ENCODE peak calls at places on chromosomes 2 and 18, in ten cellular contexts. G is H1, Y is IMR-90, L is GM12878, S is A549, W is K562, H is uterus, F is transverse colon, O is ovary, B is thyroid gland. J is an unnamed sample. For H3K4me1, the result is how much of the 10 kb centered on the place peaks cover.

GRCh38 chr18:65206551-65207260 is 544.1 kb upstream of the CDH7 start:
- DNase-seq in G (no peak), Y (no peak), L (no peak), S (peak), W (no peak), H (no peak), F (no peak), O (no peak), B (no peak), J (no peak)

GRCh38 chr18:45330170-45330594 is 285.1 kb upstream of the SLC14A2 start:
- DNase-seq in G (no peak), Y (no peak), L (no peak), S (no peak), W (no peak), H (no peak), F (no peak), O (no peak), B (no peak), J (no peak)

GRCh38 chr2:140457483-140457882 is 1673.3 kb downstream of the LRP1B start:
- DNase-seq in G (no peak), Y (no peak), L (no peak), S (no peak), W (no peak), H (no peak), F (no peak), O (no peak), B (no peak), J (no peak)

GRCh38 chr2:42971947-42972736 is 179.8 kb upstream of the HAAO start:
- DNase-seq in G (no peak), Y (peak), L (peak), S (no peak), W (no peak), H (no peak), F (no peak), O (no peak), B (no peak), J (no peak)

GRCh38 chr2:48968011-48968410 is 186.3 kb downstream of the FSHR start:
- DNase-seq in G (no peak), Y (no peak), L (no peak), S (no peak), W (no peak), H (no peak), F (no peak), O (no peak), B (no peak), J (no peak)

GRCh38 chr2:208399201-208399600 is 7.4 kb upstream of the PTH2R start:
- DNase-seq in G (no peak), Y (no peak), L (no peak), S (no peak), W (no peak), H (no peak), F (no peak), O (no peak), B (no peak), J (no peak)

GRCh38 chr2:234502285-234502918 is 5.5 kb upstream of the ARL4C start:
- DNase-seq in G (no peak), Y (peak), L (no peak), S (peak), W (no peak), H (no peak), F (no peak), O (no peak), B (no peak), J (no peak)

GRCh38 chr2:74006424-74006823 is 21.7 kb downstream of the TET3 start:
- DNase-seq in G (no peak), Y (no peak), L (no peak), S (no peak), W (no peak), H (no peak), F (no peak), O (peak), B (no peak), J (no peak)

GRCh38 chr2:96099861-96100798 is 16.2 kb downstream of the ADRA2B start:
- DNase-seq in G (no peak), Y (no peak), L (no peak), S (no peak), W (no peak), H (peak), F (peak), O (peak), B (no peak), J (no peak)

GRCh38 chr2:179817181-179817841 is 44.1 kb downstream of the ZNF385B start:
- DNase-seq in G (no peak), Y (no peak), L (no peak), S (no peak), W (no peak), H (no peak), F (no peak), O (no peak), B (no peak), J (no peak)

GRCh38 chr2:25356088-25356487 is 14.4 kb upstream of the DNMT3A start:
- DNase-seq in G (no peak), Y (no peak), L (no peak), S (no peak), W (no peak), H (no peak), F (no peak), O (no peak), B (no peak), J (no peak)

GRCh38 chr2:223560704-223561435 is 41.3 kb downstream of the SCG2 start:
- DNase-seq in G (no peak), Y (peak), L (no peak), S (peak), W (no peak), H (no peak), F (no peak), O (no peak), B (no peak), J (no peak)

GRCh38 chr18:24494586-24494985 is 34.1 kb downstream of the HRH4 start:
- DNase-seq in G (no peak), Y (no peak), L (no peak), S (no peak), W (no peak), H (no peak), F (no peak), O (no peak), B (no peak), J (no peak)

GRCh38 chr2:64608867-64609228 is 44.9 kb downstream of the SERTAD2 start:
- DNase-seq in G (no peak), Y (no peak), L (no peak), S (no peak), W (no peak), H (no peak), F (no peak), O (no peak), B (no peak), J (no peak)

GRCh38 chr18:12769136-12769535 is 66.3 kb downstream of the PSMG2 start:
- DNase-seq in G (no peak), Y (no peak), L (no peak), S (no peak), W (no peak), H (no peak), F (no peak), O (no peak), B (no peak), J (no peak)

DNA sequence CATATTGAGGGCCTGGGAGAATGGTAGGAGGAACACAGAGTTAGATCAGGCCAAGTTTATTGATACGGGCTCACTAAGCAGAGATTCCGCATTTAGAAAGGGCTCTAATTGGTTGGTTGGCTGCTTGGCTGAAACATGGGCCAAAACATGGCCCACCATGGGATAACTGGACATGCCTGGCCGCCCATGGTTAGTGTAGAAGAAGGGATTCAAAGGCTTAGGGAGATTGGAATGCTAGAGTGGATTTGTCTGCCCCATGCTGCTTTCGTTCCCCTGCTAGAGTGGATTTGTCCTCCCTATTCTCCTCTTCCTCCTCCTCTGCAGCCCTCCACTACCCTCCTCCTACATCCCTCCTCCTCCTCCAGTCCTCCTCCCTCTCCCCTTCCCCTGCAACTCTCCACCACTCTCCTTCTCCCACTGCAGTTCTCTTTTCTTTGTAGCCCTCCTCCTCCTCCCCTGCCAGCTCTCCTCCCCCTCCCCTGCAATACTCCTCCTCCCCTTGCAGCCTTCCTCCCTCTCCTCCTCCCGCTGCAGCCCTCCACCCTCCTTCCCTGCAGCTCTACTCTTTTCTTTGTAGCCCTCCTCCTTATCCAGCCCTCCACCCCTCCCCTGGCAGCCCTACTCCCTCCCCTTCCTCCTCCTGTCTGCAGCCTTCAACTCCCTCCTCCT is 17.2 kb downstream of the BOK start:
- DNase-seq in G (no peak), Y (no peak), L (no peak), S (no peak), W (no peak), H (no peak), F (no peak), O (peak), B (no peak), J (no peak)
- TF ChIP-seq POLR2A in G (no peak), Y (no peak), L (no peak), S (no peak), W (no peak), H (no peak), F (no peak), O (no peak), B (no peak), J (no peak)

GRCh38 chr2:197264332-197264731 is 46.2 kb downstream of the ANKRD44 start:
- DNase-seq in G (no peak), Y (peak), L (no peak), S (no peak), W (no peak), H (no peak), F (no peak), O (no peak), B (no peak), J (no peak)
- H3K4me1 ChIP-seq in G (under half), Y (under half), L (half or more), S (under half), W (under half), H (under half), F (under half), O (under half), B (under half), J (half or more)

DNA sequence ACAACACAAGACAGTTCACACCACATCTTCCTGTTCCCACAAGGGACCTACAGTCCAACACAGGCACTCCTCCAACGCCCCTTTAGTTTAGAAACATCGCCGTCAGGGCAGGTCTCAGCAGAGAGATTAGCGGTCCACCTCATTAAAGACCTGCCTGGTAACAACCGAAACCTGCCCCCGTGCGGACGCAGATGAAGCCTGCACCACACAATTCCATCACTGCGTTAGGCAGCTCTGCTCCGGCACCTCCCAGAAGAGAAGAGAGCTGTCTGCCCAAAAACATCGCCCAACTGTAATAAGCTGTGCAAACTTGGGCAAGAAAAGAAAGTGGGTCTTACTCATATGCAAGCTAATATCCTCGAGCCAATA is 32.7 kb downstream of the ZNF516 start:
- DNase-seq in G (no peak), Y (no peak), L (no peak), S (no peak), W (peak), H (no peak), F (no peak), O (peak), B (no peak), J (peak)
- TF ChIP-seq CTCF in G (no peak), Y (no peak), L (no peak), S (no peak), W (peak), H (no peak), F (no peak), O (no peak), B (no peak), J (no peak)

GRCh38 chr2:46297546-46298271 is 502 bp downstream of the EPAS1 start:
- DNase-seq in G (no peak), Y (no peak), L (no peak), S (peak), W (peak), H (peak), F (peak), O (peak), B (peak), J (no peak)
- TF ChIP-seq POLR2A in G (no peak), Y (no peak), L (no peak), S (no peak), W (no peak), H (peak), F (peak), O (peak), B (peak), J (no peak)

GRCh38 chr2:197925204-197925603 is 120.8 kb downstream of the PLCL1 start:
- DNase-seq in G (no peak), Y (no peak), L (no peak), S (no peak), W (no peak), H (no peak), F (no peak), O (no peak), B (no peak), J (no peak)

GRCh38 chr2:197919487-197919886 is 115.1 kb downstream of the PLCL1 start:
- DNase-seq in G (no peak), Y (no peak), L (no peak), S (no peak), W (no peak), H (no peak), F (no peak), O (no peak), B (no peak), J (no peak)

GRCh38 chr2:197924483-197924882 is 120.1 kb downstream of the PLCL1 start:
- DNase-seq in G (no peak), Y (no peak), L (no peak), S (no peak), W (no peak), H (no peak), F (no peak), O (no peak), B (no peak), J (no peak)

GRCh38 chr2:197920088-197920487 is 115.7 kb downstream of the PLCL1 start:
- DNase-seq in G (no peak), Y (no peak), L (no peak), S (no peak), W (no peak), H (no peak), F (no peak), O (no peak), B (no peak), J (no peak)

DNA sequence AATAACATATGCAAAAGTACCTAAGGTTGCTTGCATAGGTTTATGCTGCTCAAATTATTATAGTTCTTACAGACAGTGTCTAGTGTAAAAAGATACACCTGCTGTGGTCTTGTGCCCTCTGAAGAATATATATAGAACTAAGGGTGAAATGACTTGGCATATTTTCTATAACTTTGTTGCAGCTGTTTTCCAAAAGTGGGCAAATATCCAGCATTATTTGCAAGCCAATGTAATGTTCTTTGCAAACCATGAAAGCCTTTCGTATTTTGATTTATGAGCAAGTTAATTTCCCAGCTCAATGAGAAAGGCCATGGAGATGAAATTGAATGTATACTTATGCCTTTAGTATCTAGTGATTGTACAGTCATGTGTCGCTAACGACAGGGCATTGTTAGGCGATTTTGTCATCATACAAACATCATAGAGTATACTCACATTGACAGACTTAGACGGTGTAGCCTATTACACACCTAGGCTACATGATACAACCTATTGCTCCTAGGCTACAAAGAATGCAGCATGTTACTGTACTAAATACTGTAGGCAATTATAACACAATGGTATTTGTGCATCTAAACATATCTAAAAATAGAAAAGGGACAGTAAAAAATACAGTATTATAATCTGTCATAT is 116.3 kb downstream of the PLCL1 start:
- DNase-seq in G (no peak), Y (no peak), L (no peak), S (no peak), W (no peak), H (no peak), F (no peak), O (no peak), B (no peak), J (no peak)
- H3K4me1 ChIP-seq in G (under half), Y (under half), L (under half), S (under half), W (under half), H (under half), F (under half), O (under half), B (under half), J (under half)

GRCh38 chr2:32039447-32040219 is at the start of gene DPY30:
- DNase-seq in G (peak), Y (peak), L (peak), S (peak), W (peak), H (peak), F (peak), O (peak), B (peak), J (peak)
- TF ChIP-seq CTCF in G (peak), Y (no peak), L (no peak), S (no peak), W (no peak), H (no peak), F (no peak), O (no peak), B (no peak), J (no peak)

DNA sequence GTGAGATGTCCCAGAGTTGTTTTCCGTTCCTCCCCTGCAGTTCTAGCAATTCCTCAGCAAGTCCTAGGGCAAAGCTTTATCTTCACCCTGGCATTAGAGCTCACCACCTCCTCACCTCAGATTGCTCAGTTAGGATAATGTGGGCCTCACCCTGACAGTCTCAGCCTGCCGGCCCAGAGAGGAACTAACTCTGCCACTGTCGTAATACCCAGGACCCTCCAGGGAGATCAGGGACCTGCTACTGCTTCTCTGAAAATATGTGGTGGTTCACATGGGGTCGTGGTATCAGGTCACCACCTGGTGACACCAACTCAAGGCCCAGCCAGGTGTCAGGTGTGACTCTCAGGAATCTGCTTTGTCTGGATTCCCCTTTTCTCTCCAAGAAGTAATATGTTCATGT is 120.7 kb downstream of the FEZ2 start:
- DNase-seq in G (no peak), Y (no peak), L (no peak), S (no peak), W (no peak), H (no peak), F (no peak), O (no peak), B (no peak), J (no peak)
- TF ChIP-seq POLR2A in G (no peak), Y (no peak), L (no peak), S (no peak), W (no peak), H (no peak), F (no peak), O (no peak), B (no peak), J (no peak)

DNA sequence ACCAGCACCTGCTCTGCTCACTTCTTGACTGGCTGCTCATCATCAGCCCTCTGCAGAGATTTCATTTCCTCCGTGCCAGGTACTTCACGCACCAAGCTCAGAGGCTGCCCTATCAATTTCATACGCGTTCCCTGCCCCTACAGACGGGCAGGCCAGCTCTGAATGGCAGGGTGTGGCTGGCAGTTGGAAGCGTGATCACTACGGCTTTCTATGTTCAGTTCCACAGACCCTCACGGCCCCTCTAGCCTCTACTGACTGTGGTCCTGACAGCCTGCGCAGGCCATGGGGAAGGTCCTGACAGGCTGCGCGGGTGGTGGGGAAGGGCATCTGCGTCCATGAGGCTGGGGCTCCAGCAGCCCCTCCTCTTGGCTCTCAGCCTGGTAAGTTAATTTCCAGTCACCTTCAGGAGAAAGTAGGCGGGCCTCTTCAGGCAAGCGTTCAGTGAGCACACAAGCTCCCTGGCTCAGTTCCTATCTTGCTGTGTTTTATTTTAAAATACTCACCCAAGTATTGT is 154.8 kb downstream of the ZNF236 start:
- DNase-seq in G (no peak), Y (no peak), L (no peak), S (no peak), W (no peak), H (no peak), F (peak), O (peak), B (peak), J (no peak)
- H3K4me1 ChIP-seq in G (under half), Y (under half), L (under half), S (under half), W (under half), H (under half), F (under half), O (under half), B (under half), J (under half)

GRCh38 chr2:57510704-57511103 is 535.9 kb upstream of the VRK2 start:
- DNase-seq in G (no peak), Y (no peak), L (no peak), S (no peak), W (no peak), H (no peak), F (no peak), O (no peak), B (no peak), J (no peak)
- TF ChIP-seq CTCF in G (no peak), Y (no peak), L (no peak), S (no peak), W (no peak), H (no peak), F (no peak), O (no peak), B (no peak), J (no peak)

GRCh38 chr2:88216641-88217040 is 46.5 kb downstream of the THNSL2 start:
- DNase-seq in G (no peak), Y (no peak), L (no peak), S (no peak), W (no peak), H (no peak), F (no peak), O (no peak), B (no peak), J (no peak)

GRCh38 chr2:88211005-88211808 is 41.1 kb downstream of the THNSL2 start:
- DNase-seq in G (no peak), Y (no peak), L (no peak), S (no peak), W (no peak), H (no peak), F (no peak), O (no peak), B (no peak), J (no peak)

GRCh38 chr2:88211809-88212154 is 41.6 kb downstream of the THNSL2 start:
- DNase-seq in G (no peak), Y (no peak), L (no peak), S (no peak), W (no peak), H (no peak), F (no peak), O (no peak), B (no peak), J (no peak)

GRCh38 chr2:88212251-88212790 is 42.2 kb downstream of the THNSL2 start:
- DNase-seq in G (no peak), Y (peak), L (no peak), S (peak), W (no peak), H (no peak), F (no peak), O (no peak), B (no peak), J (no peak)

GRCh38 chr2:88214631-88215030 is 44.5 kb downstream of the THNSL2 start:
- DNase-seq in G (no peak), Y (no peak), L (no peak), S (no peak), W (no peak), H (no peak), F (no peak), O (no peak), B (no peak), J (no peak)
- TF ChIP-seq POLR2A in G (no peak), Y (no peak), L (no peak), S (no peak), W (no peak), H (no peak), F (no peak), O (no peak), B (no peak), J (no peak)

J was measured in esophagus muscularis mucosa.